ENCODE peak calls at places on chromosomes 6 and 20, in seven cellular contexts. L is ovary; Y is naive thymus-derived CD4-positive, alpha-beta T cell; C is breast epithelium; W is BJ; U is uterus; B is mesendoderm. I is an unnamed sample.
A peak's percentile ranks its signal among the peaks of the same experiment; 100 is the strongest.

GRCh38 chr6:53282741-53283140 is 66.0 kb downstream of the ELOVL5 start:
- DNase-seq in L (no peak), B (no peak), W (no peak), U (no peak), Y (no peak), C (no peak), I (no peak)

GRCh38 chr20:33569290-33570094 is 79.6 kb downstream of the CBFA2T2 start:
- DNase-seq in W (no peak), C (no peak), Y (no peak), B (peak; percentile 34), L (no peak), U (no peak), I (no peak)

GRCh38 chr6:87941556-87942358 is 105.9 kb upstream of the SPACA1 start:
- DNase-seq in U (no peak), L (no peak), B (no peak), W (no peak), C (no peak), Y (no peak), I (no peak)

GRCh38 chr20:47330933-47331708 is 25.4 kb downstream of the ZMYND8 start:
- DNase-seq in B (no peak), U (no peak), Y (no peak), W (no peak), L (no peak), C (no peak), I (peak; percentile 82)

GRCh38 chr6:145278163-145278807 is 457.0 kb downstream of the EPM2A start:
- DNase-seq in U (no peak), L (no peak), C (no peak), B (peak; percentile 27), Y (no peak), W (peak; percentile 23), I (peak; percentile 9)

GRCh38 chr6:139107051-139107450 is 27.8 kb upstream of the HECA start:
- DNase-seq in W (no peak), B (no peak), L (no peak), U (no peak), C (no peak), Y (no peak), I (no peak)

GRCh38 chr6:33690766-33691165 is 20.7 kb downstream of the UQCC2 start:
- DNase-seq in B (no peak), U (no peak), C (no peak), L (no peak), W (no peak), Y (no peak), I (no peak)

GRCh38 chr20:13290724-13291123 is 69.7 kb downstream of the ISM1 start:
- DNase-seq in L (no peak), B (no peak), U (no peak), W (no peak), Y (no peak), C (no peak), I (no peak)

GRCh38 chr6:144957236-144957937 is 672.3 kb downstream of the UTRN start:
- DNase-seq in B (no peak), L (no peak), Y (no peak), U (no peak), C (no peak), W (no peak), I (no peak)

GRCh38 chr20:44217342-44218092 is 6.9 kb upstream of the OSER1 start:
- DNase-seq in W (no peak), B (peak; percentile 85), U (peak; percentile 32), L (peak; percentile 52), C (peak; percentile 58), Y (peak; percentile 68), I (no peak)

GRCh38 chr6:87407531-87407895 is 259 bp upstream of the CFAP206 start:
- DNase-seq in U (no peak), C (no peak), Y (peak; percentile 4), L (no peak), W (no peak), B (no peak), I (no peak)

GRCh38 chr6:30507849-30508843 is 18.8 kb downstream of the HLA-E start:
- DNase-seq in U (no peak), C (no peak), B (no peak), W (no peak), L (no peak), Y (no peak), I (no peak)

GRCh38 chr20:63495771-63496403 is 3.0 kb downstream of the EEF1A2 start:
- DNase-seq in B (peak; percentile 53), L (peak; percentile 56), U (peak; percentile 58), W (no peak), Y (peak; percentile 63), C (no peak), I (no peak)

GRCh38 chr20:3420211-3420707 is 12.8 kb upstream of the DNAAF9 start:
- DNase-seq in U (no peak), B (no peak), W (peak; percentile 67), Y (peak; percentile 9), L (no peak), C (no peak), I (no peak)

GRCh38 chr6:137698636-137699035 is 168.4 kb upstream of the TNFAIP3 start:
- DNase-seq in L (no peak), W (no peak), B (no peak), C (no peak), U (no peak), Y (no peak), I (no peak)

GRCh38 chr20:43916875-43917371 is 2.3 kb downstream of the TOX2 start:
- DNase-seq in L (no peak), B (peak; percentile 35), Y (no peak), W (no peak), U (no peak), C (no peak), I (no peak)

GRCh38 chr6:104788400-104788799 is 71.3 kb downstream of the HACE1 start:
- DNase-seq in L (no peak), Y (no peak), C (no peak), W (no peak), U (no peak), B (no peak), I (no peak)

DNA sequence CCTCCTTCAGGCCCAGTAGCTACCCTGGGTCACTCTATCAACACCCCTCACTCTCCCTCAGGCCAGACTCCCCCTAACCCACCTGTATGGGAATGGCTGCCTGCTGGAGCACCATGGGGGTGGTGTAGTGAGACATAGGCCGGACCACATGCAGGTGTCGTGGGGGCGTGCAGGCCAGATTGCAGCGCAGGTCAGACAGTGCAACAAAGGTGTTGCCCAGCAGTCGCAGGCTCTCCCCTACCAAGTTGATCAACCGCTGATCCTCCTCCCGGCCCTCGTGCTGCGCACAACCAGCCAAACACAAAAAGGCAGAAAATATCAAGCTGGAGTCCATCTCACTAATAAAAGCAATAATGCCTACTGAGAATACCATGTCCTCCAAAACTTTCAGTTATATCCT is 7.1 kb downstream of the BAG6 start:
- DNase-seq in L (no peak), W (no peak), C (no peak), Y (no peak), U (no peak), B (no peak), I (no peak)
- H3K36me3 ChIP-seq in L (no peaks in the 10 kb centered on the region), W (peaks cover 60% of the 10 kb centered on the region), C (peaks cover 40% of the 10 kb centered on the region), Y (peaks cover 94% of the 10 kb centered on the region), U (no peaks in the 10 kb centered on the region), B (peaks cover 24% of the 10 kb centered on the region), I (peaks cover 7% of the 10 kb centered on the region)

GRCh38 chr6:132816665-132817064 is 2.3 kb downstream of the RPS12 start:
- DNase-seq in C (no peak), Y (no peak), L (no peak), U (no peak), B (no peak), W (no peak), I (no peak)
- H3K4me3 ChIP-seq in C (no peak overlapping the region), Y (peak overlapping the region; percentile 68), L (no peak overlapping the region), U (no peak overlapping the region), B (peak overlapping the region; percentile 77), W (no peak overlapping the region), I (peak overlapping the region; percentile 91)

GRCh38 chr20:25277941-25278521 is 30.1 kb downstream of the PYGB start:
- DNase-seq in W (no peak), Y (no peak), B (no peak), C (peak; percentile 49), U (peak; percentile 6), L (peak; percentile 6), I (no peak)

GRCh38 chr20:25275813-25276532 is 28.1 kb downstream of the PYGB start:
- DNase-seq in B (no peak), C (peak; percentile 34), Y (no peak), U (peak; percentile 5), W (no peak), L (peak; percentile 5), I (no peak)

GRCh38 chr20:25277051-25277801 is 29.3 kb downstream of the PYGB start:
- DNase-seq in Y (no peak), W (no peak), C (peak; percentile 37), B (no peak), U (peak; percentile 12), L (peak; percentile 5), I (no peak)

GRCh38 chr20:25274891-25275812 is 27.3 kb downstream of the PYGB start:
- DNase-seq in B (no peak), U (peak; percentile 13), Y (no peak), W (no peak), L (peak; percentile 5), C (peak; percentile 38), I (no peak)

GRCh38 chr20:25276533-25277050 is 28.7 kb downstream of the PYGB start:
- DNase-seq in B (no peak), L (peak; percentile 6), Y (no peak), U (peak; percentile 11), C (no peak), W (no peak), I (no peak)
- H3K36me3 ChIP-seq in B (peaks cover 11% of the 10 kb centered on the region), L (no peaks in the 10 kb centered on the region), Y (peaks cover 97% of the 10 kb centered on the region), U (no peaks in the 10 kb centered on the region), C (peaks cover 4% of the 10 kb centered on the region), W (peaks cover 63% of the 10 kb centered on the region), I (peaks cover 4% of the 10 kb centered on the region)

GRCh38 chr20:45796336-45797070 is 4.7 kb downstream of the DNTTIP1 start:
- DNase-seq in Y (no peak), U (no peak), L (no peak), W (no peak), C (no peak), B (no peak), I (no peak)
- H3K4me3 ChIP-seq in Y (no peak overlapping the region), U (no peak overlapping the region), L (no peak overlapping the region), W (no peak overlapping the region), C (no peak overlapping the region), B (no peak overlapping the region), I (no peak overlapping the region)

GRCh38 chr6:166526937-166527336 is 59.5 kb downstream of the RAMACL start:
- DNase-seq in W (no peak), L (peak; percentile 67), Y (no peak), U (no peak), B (no peak), C (no peak), I (no peak)

GRCh38 chr6:166530211-166531045 is 56.0 kb downstream of the RAMACL start:
- DNase-seq in U (no peak), C (no peak), Y (no peak), W (no peak), B (no peak), L (no peak), I (no peak)

GRCh38 chr6:166525567-166525966 is 60.9 kb downstream of the RAMACL start:
- DNase-seq in Y (no peak), W (no peak), L (no peak), U (no peak), C (no peak), B (no peak), I (no peak)

GRCh38 chr6:166529571-166529970 is 56.9 kb downstream of the RAMACL start:
- DNase-seq in U (no peak), W (no peak), B (no peak), C (no peak), L (no peak), Y (no peak), I (no peak)

GRCh38 chr6:166527849-166528248 is 58.6 kb downstream of the RAMACL start:
- DNase-seq in B (no peak), U (no peak), C (no peak), Y (no peak), W (no peak), L (no peak), I (no peak)
- H3K36me3 ChIP-seq in B (no peaks in the 10 kb centered on the region), U (no peaks in the 10 kb centered on the region), C (no peaks in the 10 kb centered on the region), Y (no peaks in the 10 kb centered on the region), W (peaks cover 12% of the 10 kb centered on the region), L (no peaks in the 10 kb centered on the region), I (no peaks in the 10 kb centered on the region)

I was measured in kidney epithelial cell.